ENCODE peak calls at places on chromosome 12, in seven cellular contexts. L, G, X, N, E, C and Q are unnamed samples.

GRCh38 chr12:103421402-103421801 is 74.4 kb downstream of the C12orf42 start:
- DNase-seq in N (no peak), L (no peak), C (no peak), X (no peak), G (no peak), E (no peak), Q (no peak)

GRCh38 chr12:69151254-69151751 is 88.1 kb upstream of the CPSF6 start:
- DNase-seq in C (no peak), N (no peak), G (no peak), E (no peak), X (no peak), L (peak), Q (no peak)

GRCh38 chr12:40446385-40446784 is 221.6 kb downstream of the LRRK2 start:
- DNase-seq in E (no peak), X (no peak), L (no peak), N (no peak), C (no peak), G (no peak), Q (no peak)

GRCh38 chr12:109178532-109178931 is 62.1 kb downstream of the ACACB start:
- DNase-seq in G (no peak), N (no peak), E (no peak), C (no peak), L (no peak), X (no peak), Q (no peak)

GRCh38 chr12:21828779-21829178 is 54.3 kb upstream of the KCNJ8 start:
- DNase-seq in L (peak), N (no peak), C (no peak), G (no peak), X (no peak), E (no peak), Q (no peak)

GRCh38 chr12:42631507-42631906 is 42.0 kb upstream of the PRICKLE1 start:
- DNase-seq in C (no peak), G (no peak), N (no peak), E (no peak), L (no peak), X (no peak), Q (no peak)

GRCh38 chr12:84604541-84604940 is 308.1 kb downstream of the SLC6A15 start:
- DNase-seq in X (no peak), E (no peak), C (no peak), N (no peak), G (no peak), L (no peak), Q (no peak)

GRCh38 chr12:81542621-81543020 is 216.5 kb downstream of the PPFIA2 start:
- DNase-seq in G (no peak), L (no peak), C (no peak), X (no peak), E (no peak), N (no peak), Q (no peak)

GRCh38 chr12:46915861-46916260 is 90.1 kb upstream of the SLC38A4 start:
- DNase-seq in C (no peak), G (no peak), E (no peak), N (no peak), L (no peak), X (no peak), Q (no peak)

GRCh38 chr12:2264622-2265306 is 212.0 kb downstream of the CACNA1C start:
- DNase-seq in N (no peak), X (no peak), E (no peak), L (peak), C (no peak), G (no peak), Q (no peak)

GRCh38 chr12:28780096-28780495 is 369.0 kb upstream of the FAR2 start:
- DNase-seq in G (no peak), X (no peak), L (no peak), C (no peak), E (no peak), N (no peak), Q (no peak)

GRCh38 chr12:120989687-120990086 is 11.3 kb downstream of the HNF1A start:
- DNase-seq in N (no peak), G (no peak), X (no peak), L (no peak), C (no peak), E (no peak), Q (no peak)

GRCh38 chr12:57063991-57064725 is 14.2 kb upstream of the MYO1A start:
- DNase-seq in E (no peak), G (peak), X (peak), N (no peak), C (no peak), L (no peak), Q (no peak)

GRCh38 chr12:108367436-108367835 is 28.3 kb upstream of the CMKLR1 start:
- DNase-seq in C (no peak), N (no peak), L (no peak), E (no peak), G (no peak), X (no peak), Q (no peak)

GRCh38 chr12:24997496-24997895 is 48.6 kb upstream of the BCAT1 start:
- DNase-seq in G (no peak), E (no peak), N (no peak), L (no peak), X (no peak), C (no peak), Q (no peak)

GRCh38 chr12:66497000-66497897 is 181.6 kb downstream of the GRIP1 start:
- DNase-seq in L (no peak), G (no peak), X (no peak), N (peak), C (no peak), E (no peak), Q (no peak)

GRCh38 chr12:69055280-69055679 is 122.3 kb upstream of the CPM start:
- DNase-seq in L (no peak), G (no peak), E (no peak), C (no peak), N (no peak), X (no peak), Q (no peak)

GRCh38 chr12:110071967-110072366 is 23.6 kb upstream of the C12orf76 start:
- DNase-seq in G (no peak), X (no peak), E (no peak), C (no peak), N (no peak), L (no peak), Q (no peak)

GRCh38 chr12:89768586-89769482 is 60.2 kb upstream of the ATP2B1 start:
- DNase-seq in L (no peak), E (no peak), N (no peak), C (no peak), G (no peak), X (no peak), Q (no peak)

GRCh38 chr12:63163542-63163941 is 12.5 kb upstream of the AVPR1A start:
- DNase-seq in E (no peak), N (no peak), C (no peak), X (no peak), L (no peak), G (no peak), Q (no peak)

GRCh38 chr12:77746108-77746507 is 84.6 kb upstream of the NAV3 start:
- DNase-seq in G (no peak), C (no peak), N (no peak), X (no peak), E (no peak), L (no peak), Q (no peak)

GRCh38 chr12:106108187-106108816 is 30.5 kb downstream of the NUAK1 start:
- DNase-seq in C (no peak), G (no peak), N (peak), L (no peak), E (no peak), X (no peak), Q (no peak)

GRCh38 chr12:106109168-106109910 is 29.4 kb downstream of the NUAK1 start:
- DNase-seq in L (no peak), C (no peak), N (no peak), X (no peak), E (no peak), G (no peak), Q (no peak)

GRCh38 chr12:106107566-106107965 is 31.2 kb downstream of the NUAK1 start:
- DNase-seq in E (no peak), G (no peak), X (no peak), N (no peak), L (no peak), C (no peak), Q (no peak)

GRCh38 chr12:106106129-106106566 is 32.6 kb downstream of the NUAK1 start:
- DNase-seq in E (no peak), C (no peak), G (no peak), N (no peak), X (no peak), L (no peak), Q (no peak)

DNA sequence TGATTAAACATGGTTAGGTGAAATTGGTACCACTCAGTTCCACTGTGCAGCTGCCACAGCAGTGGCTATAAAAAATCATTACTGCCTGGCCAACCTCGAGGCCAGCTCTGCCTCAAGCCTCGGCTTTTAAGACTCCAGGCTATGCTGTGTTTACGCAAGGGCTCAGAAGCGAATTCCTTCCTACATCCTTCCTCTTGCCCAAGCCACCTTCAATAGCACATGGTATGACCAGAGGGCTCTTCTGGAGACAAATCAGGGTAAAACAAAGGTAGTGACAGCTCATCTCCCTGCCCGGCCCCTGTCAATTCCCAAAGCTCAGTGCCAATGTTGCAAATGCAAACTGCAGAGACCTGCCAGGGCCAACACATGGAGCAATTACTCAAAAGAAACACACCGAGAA is 31.9 kb downstream of the NUAK1 start:
- DNase-seq in L (no peak), E (no peak), N (no peak), G (no peak), C (no peak), X (no peak), Q (no peak)
- TF ChIP-seq POLR2A in L (no peak), E (no peak), N (no peak), G (no peak), C (no peak), X (no peak), Q (no peak)

GRCh38 chr12:49916129-49916919 is 12.6 kb upstream of the FAIM2 start:
- DNase-seq in N (no peak), E (no peak), G (no peak), X (no peak), C (no peak), L (no peak), Q (peak)
- TF ChIP-seq POLR2A in N (no peak), E (no peak), G (no peak), X (no peak), C (no peak), L (no peak), Q (no peak)

GRCh38 chr12:32290411-32290810 is 108.9 kb upstream of the FGD4 start:
- DNase-seq in E (no peak), X (no peak), C (no peak), N (no peak), L (no peak), G (no peak), Q (no peak)

GRCh38 chr12:32292175-32292574 is 107.2 kb upstream of the FGD4 start:
- DNase-seq in N (no peak), L (no peak), X (no peak), G (no peak), C (no peak), E (no peak), Q (no peak)

GRCh38 chr12:32298917-32299316 is 100.4 kb upstream of the FGD4 start:
- DNase-seq in C (no peak), N (no peak), X (no peak), G (no peak), L (no peak), E (no peak), Q (no peak)

GRCh38 chr12:32296541-32296940 is 102.8 kb upstream of the FGD4 start:
- DNase-seq in N (no peak), G (no peak), E (no peak), C (no peak), X (no peak), L (peak), Q (no peak)

DNA sequence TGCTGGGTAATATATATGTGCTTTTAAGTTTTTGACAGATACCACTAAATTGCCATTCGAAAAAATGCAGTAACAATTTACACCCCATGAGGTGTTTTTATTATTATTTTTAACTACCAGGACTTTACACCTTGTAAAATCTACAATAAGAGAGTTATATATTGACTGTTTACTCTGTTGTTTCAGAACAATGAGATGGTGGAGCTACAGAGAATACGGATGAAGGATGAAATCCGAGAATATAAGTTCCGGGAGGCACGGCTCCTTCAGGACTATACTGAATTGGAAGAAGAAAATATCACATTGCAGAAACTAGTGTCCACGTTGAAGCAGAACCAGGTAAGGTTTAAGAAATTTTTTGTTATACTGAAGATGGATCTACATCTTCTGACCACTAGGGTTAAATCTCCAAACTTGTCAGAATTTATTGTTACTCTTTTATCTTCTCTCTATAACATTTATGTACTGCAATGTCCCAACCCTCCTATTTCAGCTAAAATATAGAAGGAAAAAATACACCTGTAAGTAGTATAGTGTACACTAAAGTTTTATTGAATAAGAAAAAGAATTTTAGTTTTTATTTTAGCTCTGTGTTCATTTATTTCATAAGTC is 105.4 kb upstream of the FGD4 start:
- DNase-seq in N (no peak), C (no peak), L (no peak), G (no peak), E (no peak), X (no peak), Q (no peak)
- TF ChIP-seq POLR2A in N (no peak), C (no peak), L (no peak), G (no peak), E (no peak), X (no peak), Q (no peak)

GRCh38 chr12:6871052-6871957 is 1.8 kb downstream of the SPSB2 start:
- DNase-seq in N (no peak), X (no peak), G (no peak), L (no peak), E (no peak), C (no peak), Q (peak)
- TF ChIP-seq POLR2A in N (peak), X (peak), G (no peak), L (no peak), E (no peak), C (no peak), Q (no peak)